ENCODE peak calls at places on chromosomes 5 and 9, in seven cellular contexts. N, X, B, P, R, C and V are unnamed samples.

GRCh38 chr5:170469414-170469813 is 34.4 kb upstream of the KCNIP1 start:
- DNase-seq in N (no peak), X (no peak), B (no peak), P (no peak), R (no peak), C (no peak), V (no peak)

GRCh38 chr9:131116281-131117101 is 8.9 kb upstream of the NUP214 start:
- DNase-seq in N (no peak), X (no peak), B (no peak), P (no peak), R (no peak), C (no peak), V (no peak)

GRCh38 chr9:72665421-72665820 is 144.0 kb downstream of the TMC1 start:
- DNase-seq in N (peak; percentile 29), X (no peak), B (no peak), P (no peak), R (no peak), C (no peak), V (no peak)

GRCh38 chr9:110936719-110937452 is 101.4 kb downstream of the LPAR1 start:
- DNase-seq in N (no peak), X (no peak), B (no peak), P (no peak), R (no peak), C (no peak), V (no peak)

GRCh38 chr9:93184439-93185221 is 691 bp downstream of the WNK2 start:
- DNase-seq in N (no peak), X (no peak), B (peak; percentile 49), P (no peak), R (no peak), C (no peak), V (no peak)

GRCh38 chr9:125747765-125748510 is 765 bp downstream of the PBX3 start:
- DNase-seq in N (peak; percentile 32), X (peak; percentile 57), B (peak; percentile 44), P (no peak), R (no peak), C (peak; percentile 35), V (peak; percentile 60)

GRCh38 chr5:73808916-73809315 is 182.9 kb downstream of the ARHGEF28 start:
- DNase-seq in N (no peak), X (peak; percentile 55), B (no peak), P (no peak), R (no peak), C (no peak), V (no peak)

GRCh38 chr5:179326176-179326997 is 18.9 kb downstream of the ADAMTS2 start:
- DNase-seq in N (no peak), X (no peak), B (peak; percentile 34), P (no peak), R (no peak), C (no peak), V (peak; percentile 70)

GRCh38 chr9:129602598-129603415 is 18.1 kb downstream of the C9orf50 start:
- DNase-seq in N (no peak), X (no peak), B (no peak), P (no peak), R (no peak), C (no peak), V (no peak)

GRCh38 chr5:151772868-151773561 is 1.3 kb downstream of the G3BP1 start:
- DNase-seq in N (no peak), X (no peak), B (peak; percentile 30), P (no peak), R (no peak), C (no peak), V (peak; percentile 38)

GRCh38 chr5:11904270-11904906 is at the start of gene CTNND2:
- DNase-seq in N (no peak), X (peak; percentile 42), B (peak; percentile 76), P (no peak), R (no peak), C (no peak), V (peak; percentile 62)

GRCh38 chr5:100762163-100762562 is 140.9 kb downstream of the ST8SIA4 start:
- DNase-seq in N (no peak), X (no peak), B (no peak), P (no peak), R (no peak), C (no peak), V (no peak)

GRCh38 chr5:33675958-33676464 is 215.8 kb downstream of the ADAMTS12 start:
- DNase-seq in N (no peak), X (no peak), B (no peak), P (peak; percentile 76), R (no peak), C (no peak), V (no peak)

GRCh38 chr5:163677092-163677491 is 171.7 kb downstream of the MAT2B start:
- DNase-seq in N (no peak), X (no peak), B (no peak), P (no peak), R (no peak), C (no peak), V (no peak)

GRCh38 chr9:7366121-7366520 is 433.5 kb downstream of the DMAC1 start:
- DNase-seq in N (no peak), X (no peak), B (no peak), P (no peak), R (no peak), C (no peak), V (no peak)

GRCh38 chr5:103511554-103511885 is 51.1 kb downstream of the NUDT12 start:
- DNase-seq in N (no peak), X (no peak), B (no peak), P (no peak), R (no peak), C (no peak), V (no peak)

GRCh38 chr5:110734101-110734500 is 4.7 kb upstream of the SLC25A46 start:
- DNase-seq in N (no peak), X (no peak), B (no peak), P (no peak), R (no peak), C (no peak), V (no peak)

GRCh38 chr5:110735545-110735944 is 3.3 kb upstream of the SLC25A46 start:
- DNase-seq in N (no peak), X (no peak), B (no peak), P (no peak), R (no peak), C (no peak), V (no peak)

GRCh38 chr5:110736763-110737162 is 2.0 kb upstream of the SLC25A46 start:
- DNase-seq in N (no peak), X (no peak), B (no peak), P (no peak), R (no peak), C (no peak), V (no peak)

GRCh38 chr5:110738503-110738811 is 350 bp upstream of the SLC25A46 start:
- DNase-seq in N (peak; percentile 25), X (no peak), B (no peak), P (no peak), R (no peak), C (no peak), V (no peak)

DNA sequence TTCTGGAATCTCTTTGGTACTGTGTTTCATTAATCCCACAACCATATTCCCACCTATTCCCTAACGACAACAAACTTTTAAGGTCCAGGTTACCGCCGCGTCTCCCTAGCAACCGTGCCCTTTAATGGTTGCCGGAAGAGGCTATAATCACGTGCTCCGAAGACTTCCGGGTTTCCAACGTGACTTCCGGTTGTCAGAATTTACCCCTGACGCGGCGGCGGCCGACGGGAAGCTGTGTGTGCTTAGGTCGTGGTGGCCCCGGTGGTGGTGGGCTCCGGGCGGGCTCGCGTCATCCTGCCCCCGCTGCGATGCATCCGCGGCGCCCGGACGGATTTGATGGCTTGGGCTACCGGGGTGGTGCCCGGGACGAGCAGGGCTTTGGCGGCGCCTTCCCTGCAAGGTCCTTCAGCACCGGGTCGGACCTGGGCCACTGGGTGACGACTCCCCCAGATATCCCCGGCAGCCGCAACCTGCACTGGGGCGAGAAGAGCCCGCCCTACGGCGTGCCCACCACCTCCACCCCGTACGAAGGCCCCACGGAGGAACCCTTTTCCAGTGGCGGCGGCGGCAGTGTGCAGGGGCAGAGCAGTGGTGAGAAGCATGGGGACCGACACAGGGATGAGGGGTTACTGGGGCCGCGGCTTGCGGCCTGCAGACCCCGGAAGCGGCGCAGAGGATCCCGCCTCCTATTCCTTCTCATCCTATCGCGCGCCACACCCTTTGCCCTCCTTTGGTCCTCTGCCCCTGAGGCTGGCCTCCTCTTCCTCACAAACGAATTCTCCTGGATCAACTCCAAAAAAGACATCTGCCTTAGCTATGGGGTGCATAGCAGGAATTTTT is at the start of gene SLC25A46:
- DNase-seq in N (peak; percentile 47), X (peak; percentile 86), B (peak; percentile 88), P (peak; percentile 56), R (peak; percentile 57), C (peak; percentile 88), V (peak; percentile 88)
- TF ChIP-seq POLR2A in N (peak; percentile 83), X (peak; percentile 69), B (peak; percentile 76), P (peak; percentile 99), R (peak; percentile 63), C (no peak), V (peak; percentile 58)

GRCh38 chr9:79651251-79651795 is 79.6 kb downstream of the TLE4 start:
- DNase-seq in N (no peak), X (peak; percentile 86), B (no peak), P (no peak), R (no peak), C (no peak), V (peak; percentile 36)

GRCh38 chr9:79652598-79652997 is 80.8 kb downstream of the TLE4 start:
- DNase-seq in N (peak; percentile 40), X (no peak), B (no peak), P (no peak), R (no peak), C (no peak), V (no peak)

GRCh38 chr9:79656127-79656526 is 84.4 kb downstream of the TLE4 start:
- DNase-seq in N (no peak), X (no peak), B (no peak), P (no peak), R (no peak), C (no peak), V (no peak)

GRCh38 chr9:79655571-79655970 is 83.8 kb downstream of the TLE4 start:
- DNase-seq in N (no peak), X (no peak), B (no peak), P (no peak), R (no peak), C (no peak), V (no peak)

DNA sequence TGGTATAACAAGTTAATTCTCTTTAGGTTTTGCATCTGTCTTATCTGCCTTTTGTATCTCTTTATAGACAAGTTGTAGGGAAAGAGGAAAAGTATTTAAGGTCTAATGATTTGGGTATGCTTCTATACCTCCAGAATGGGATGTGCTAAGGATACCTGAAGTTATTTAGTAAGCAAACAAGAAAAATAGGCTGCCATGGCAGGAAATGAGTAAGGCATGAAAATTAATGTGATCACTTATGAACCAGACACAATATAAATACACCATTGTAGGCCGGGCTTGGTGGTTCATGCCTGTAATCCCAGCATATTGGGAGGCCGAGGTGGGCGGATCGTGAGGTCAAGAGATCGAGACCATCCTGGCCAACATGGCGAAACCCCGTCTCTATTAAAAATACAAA is 82.8 kb downstream of the TLE4 start:
- DNase-seq in N (no peak), X (no peak), B (no peak), P (no peak), R (no peak), C (no peak), V (no peak)
- TF ChIP-seq POLR2A in N (no peak), X (no peak), B (no peak), P (no peak), R (no peak), C (no peak), V (no peak)

GRCh38 chr5:157107508-157107907 is 1.3 kb downstream of the HAVCR2 start:
- DNase-seq in N (no peak), X (no peak), B (no peak), P (no peak), R (no peak), C (no peak), V (no peak)
- TF ChIP-seq POLR2A in N (no peak), X (no peak), B (no peak), P (no peak), R (no peak), C (no peak), V (no peak)

GRCh38 chr5:10452768-10453331 is 11.2 kb downstream of the ROPN1L start:
- DNase-seq in N (peak; percentile 75), X (peak; percentile 20), B (no peak), P (peak; percentile 62), R (no peak), C (no peak), V (no peak)
- TF ChIP-seq POLR2A in N (no peak), X (no peak), B (no peak), P (no peak), R (no peak), C (no peak), V (no peak)